ENCODE peak calls at places on chromosomes 5 and 9, in five cellular contexts. L is GM23248, R is neuronal stem cell, G is PC-3, T is HCT116. O is an unnamed sample. For H3K4me1, the result is how much of the 10 kb centered on the place peaks cover.

GRCh38 chr5:150112211-150113046 is 26.1 kb upstream of the CSF1R start:
- DNase-seq in L (peak), R (peak), G (peak), T (no peak), O (peak)

GRCh38 chr5:65776707-65777141 is 54.7 kb downstream of the NLN start:
- DNase-seq in L (peak), R (no peak), G (no peak), T (no peak), O (peak)

GRCh38 chr9:84111726-84112125 is 131.1 kb downstream of the RMI1 start:
- DNase-seq in L (peak), R (no peak), G (peak), T (no peak), O (peak)

GRCh38 chr5:16741007-16741406 is 124.2 kb upstream of the RETREG1 start:
- DNase-seq in L (peak), R (no peak), G (no peak), T (no peak), O (peak)

GRCh38 chr5:94761786-94762185 is 143.3 kb downstream of the SLF1 start:
- DNase-seq in L (no peak), R (no peak), G (no peak), T (no peak), O (no peak)

GRCh38 chr5:82641362-82641988 is 363.3 kb upstream of the RPS23 start:
- DNase-seq in L (peak), R (peak), G (peak), T (peak), O (peak)

GRCh38 chr9:100287186-100287585 is 65.6 kb downstream of the TEX10 start:
- DNase-seq in L (no peak), R (no peak), G (no peak), T (no peak), O (peak)

GRCh38 chr5:34876275-34876674 is 37.3 kb downstream of the TTC23L start:
- DNase-seq in L (peak), R (no peak), G (no peak), T (no peak), O (no peak)

GRCh38 chr5:6359941-6360683 is 18.2 kb downstream of the MED10 start:
- DNase-seq in L (no peak), R (no peak), G (peak), T (no peak), O (no peak)

GRCh38 chr5:143892908-143893307 is 80.9 kb downstream of the HMHB1 start:
- DNase-seq in L (no peak), R (no peak), G (no peak), T (no peak), O (no peak)

GRCh38 chr9:100308965-100309564 is 43.7 kb downstream of the TEX10 start:
- DNase-seq in L (peak), R (no peak), G (no peak), T (no peak), O (peak)

GRCh38 chr5:160312139-160312959 is at the start of gene CCNJL:
- DNase-seq in L (peak), R (peak), G (peak), T (no peak), O (peak)

GRCh38 chr9:7243838-7244237 is 486.1 kb downstream of the KDM4C start:
- DNase-seq in L (no peak), R (no peak), G (no peak), T (no peak), O (no peak)

GRCh38 chr5:74441616-74442015 is 198.9 kb downstream of the ENC1 start:
- DNase-seq in L (no peak), R (no peak), G (no peak), T (no peak), O (no peak)

GRCh38 chr5:142844881-142845280 is 74.7 kb downstream of the ARHGAP26 start:
- DNase-seq in L (no peak), R (no peak), G (no peak), T (no peak), O (no peak)

GRCh38 chr9:35051069-35051967 is 21.1 kb downstream of the VCP start:
- DNase-seq in L (peak), R (peak), G (peak), T (peak), O (no peak)

GRCh38 chr9:121718063-121718462 is 66.6 kb downstream of the DAB2IP start:
- DNase-seq in L (peak), R (peak), G (no peak), T (no peak), O (peak)

GRCh38 chr5:152271420-152271819 is 133.7 kb downstream of the NMUR2 start:
- DNase-seq in L (peak), R (peak), G (peak), T (peak), O (no peak)

GRCh38 chr5:6719417-6719816 is 6.2 kb downstream of the TENT4A start:
- DNase-seq in L (no peak), R (no peak), G (no peak), T (no peak), O (no peak)

GRCh38 chr5:88092358-88092757 is 176.3 kb downstream of the TMEM161B start:
- DNase-seq in L (no peak), R (no peak), G (peak), T (no peak), O (no peak)

GRCh38 chr5:65821966-65822365 is 100.0 kb downstream of the NLN start:
- DNase-seq in L (no peak), R (no peak), G (no peak), T (no peak), O (no peak)

GRCh38 chr9:123483191-123483803 is 127.3 kb downstream of the CRB2 start:
- DNase-seq in L (no peak), R (no peak), G (no peak), T (no peak), O (no peak)

GRCh38 chr5:167451091-167451490 is 840.4 kb upstream of the WWC1 start:
- DNase-seq in L (peak), R (no peak), G (no peak), T (no peak), O (no peak)

GRCh38 chr5:5456858-5457257 is 34.4 kb downstream of the ICE1 start:
- DNase-seq in L (no peak), R (no peak), G (no peak), T (no peak), O (no peak)

GRCh38 chr5:137215780-137216179 is 283.3 kb downstream of the SPOCK1 start:
- DNase-seq in L (no peak), R (no peak), G (no peak), T (no peak), O (no peak)

GRCh38 chr5:154892370-154892771 is 33.9 kb downstream of the CNOT8 start:
- DNase-seq in L (no peak), R (no peak), G (no peak), T (no peak), O (no peak)

GRCh38 chr5:112823181-112823580 is 37.9 kb upstream of the SRP19 start:
- DNase-seq in L (no peak), R (no peak), G (no peak), T (no peak), O (no peak)

GRCh38 chr5:54757541-54757940 is 227.9 kb downstream of the ESM1 start:
- DNase-seq in L (no peak), R (no peak), G (no peak), T (no peak), O (no peak)

GRCh38 chr9:82604947-82605656 is 457.8 kb downstream of the RASEF start:
- DNase-seq in L (no peak), R (no peak), G (no peak), T (no peak), O (peak)

GRCh38 chr5:1552469-1553255 is 28.9 kb upstream of the LPCAT1 start:
- DNase-seq in L (peak), R (peak), G (no peak), T (no peak), O (peak)

GRCh38 chr9:113545068-113545467 is 81.5 kb downstream of the RGS3 start:
- DNase-seq in L (no peak), R (no peak), G (no peak), T (no peak), O (no peak)
- H3K27ac ChIP-seq in L (no peak), R (no peak), G (no peak), T (no peak), O (no peak)

GRCh38 chr5:75668348-75668895 is 48.8 kb downstream of the POC5 start:
- DNase-seq in L (no peak), R (no peak), G (no peak), T (no peak), O (no peak)
- H3K4me1 ChIP-seq in L (under half), R (under half), G (under half), T (under half), O (under half)

GRCh38 chr9:137226338-137227056 is 805 bp upstream of the RNF224 start:
- DNase-seq in L (peak), R (no peak), G (peak), T (no peak), O (no peak)

GRCh38 chr9:137223078-137224040 is 1.3 kb upstream of the RNF208 start:
- DNase-seq in L (peak), R (peak), G (peak), T (peak), O (peak)

GRCh38 chr9:137225701-137226331 is 842 bp downstream of the CYSRT1 start:
- DNase-seq in L (no peak), R (no peak), G (no peak), T (no peak), O (no peak)

GRCh38 chr9:137227057-137227852 is at the start of gene RNF224:
- DNase-seq in L (peak), R (peak), G (peak), T (peak), O (peak)

DNA sequence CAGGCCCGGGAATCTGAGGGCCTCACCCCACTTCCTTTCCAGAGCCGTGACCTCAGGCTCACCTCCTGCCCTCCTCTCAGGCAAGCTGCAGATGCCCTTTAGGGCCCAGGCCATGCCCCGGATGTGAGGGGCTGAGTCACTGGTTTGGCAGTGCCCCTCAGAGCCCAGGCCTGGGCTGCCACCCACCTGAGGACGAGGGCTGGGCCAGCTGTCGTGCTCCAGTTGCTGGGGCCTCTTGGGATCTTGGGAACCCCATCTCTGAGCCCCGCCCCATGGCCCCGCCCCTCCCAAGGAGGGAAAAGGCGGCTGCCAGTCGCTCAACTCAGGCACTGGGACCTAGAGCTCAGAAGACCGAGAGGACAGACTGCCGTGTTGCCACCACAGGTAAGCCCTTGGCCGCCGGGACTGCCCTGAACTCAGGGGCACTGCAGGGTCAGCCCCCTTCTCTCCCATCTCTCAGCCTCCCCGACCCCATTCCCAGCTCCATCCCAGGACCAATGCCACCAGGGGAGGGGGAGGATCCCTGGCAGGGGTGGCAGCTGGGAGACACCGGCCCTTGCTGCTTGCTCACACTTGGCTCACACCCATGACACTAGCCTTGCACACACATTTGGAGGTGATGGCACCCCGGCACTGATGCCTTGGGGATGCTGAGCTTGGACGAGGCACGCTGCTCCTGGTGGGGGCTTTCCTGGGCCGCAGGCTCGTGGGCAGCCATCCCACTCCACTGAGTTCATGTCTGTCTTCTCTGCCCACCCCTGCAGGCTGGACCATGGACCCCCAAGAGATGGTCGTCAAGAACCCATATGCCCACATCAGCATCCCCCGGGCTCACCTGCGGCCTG is at the start of gene CYSRT1:
- DNase-seq in L (peak), R (no peak), G (no peak), T (no peak), O (no peak)
- H3K9ac ChIP-seq in L (peak), R (peak), G (peak), T (peak), O (peak)

DNA sequence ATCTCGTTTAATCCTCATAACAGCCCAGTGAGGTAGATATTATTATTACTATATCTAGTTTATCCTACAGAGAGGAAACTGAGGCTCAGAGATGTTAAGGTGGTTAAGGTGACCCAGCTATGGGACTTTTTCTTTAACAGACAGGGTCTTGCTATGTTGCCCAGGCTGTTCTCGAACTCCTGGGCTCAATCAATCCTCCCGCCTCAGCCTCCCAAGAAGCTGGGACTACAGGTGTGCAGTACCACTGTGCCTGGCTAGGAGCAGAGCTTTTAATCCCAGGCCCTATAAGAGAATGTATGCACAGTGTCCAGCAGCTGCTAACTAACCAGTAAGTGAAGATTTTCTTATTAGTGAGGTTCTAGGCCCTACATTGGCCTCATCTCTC is 62.4 kb downstream of the PCDH1 start:
- DNase-seq in L (no peak), R (no peak), G (no peak), T (no peak), O (no peak)
- H3K27ac ChIP-seq in L (no peak), R (peak), G (no peak), T (no peak), O (no peak)

GRCh38 chr9:104885818-104886709 is 41.9 kb downstream of the ABCA1 start:
- DNase-seq in L (no peak), R (no peak), G (no peak), T (no peak), O (no peak)
- H3K4me1 ChIP-seq in L (under half), R (under half), G (under half), T (under half), O (under half)

DNA sequence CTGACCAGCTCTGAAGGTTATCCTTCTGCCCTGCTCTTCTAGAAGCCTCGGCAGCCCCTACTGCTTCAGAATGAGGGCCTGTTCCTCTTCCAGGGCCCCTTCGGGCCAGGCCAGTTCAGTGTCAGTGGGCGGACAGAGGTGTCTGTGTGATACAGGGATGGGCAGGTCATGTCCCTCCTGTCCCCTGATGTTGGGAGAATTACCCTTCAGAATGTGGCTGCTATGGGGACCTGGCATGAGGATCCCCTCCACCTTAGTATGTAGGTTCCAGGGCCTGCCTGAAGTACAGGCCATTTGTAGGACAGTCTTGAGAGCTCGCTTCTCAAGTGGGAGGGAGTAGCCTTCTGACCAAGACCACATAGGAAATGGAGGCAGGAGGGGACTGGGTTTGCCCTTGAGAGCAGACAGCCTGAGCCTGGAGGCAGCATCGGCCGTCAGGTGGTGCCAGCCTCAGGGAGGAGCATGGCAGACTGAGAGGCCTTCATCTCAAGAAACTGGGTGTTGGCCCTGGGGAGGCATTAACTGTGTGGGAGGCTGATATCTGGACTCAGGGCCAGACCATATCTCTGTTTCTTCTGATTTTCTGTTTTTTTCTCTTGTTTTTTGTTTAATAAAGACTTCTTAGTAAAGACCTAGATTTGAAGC is 32.0 kb downstream of the ANGPTL2 start:
- DNase-seq in L (no peak), R (no peak), G (no peak), T (no peak), O (no peak)
- H3K9ac ChIP-seq in L (no peak), R (no peak), G (no peak), T (no peak), O (no peak)